ENCODE peak calls at places on chromosomes 11 and 22, in four cellular contexts. P, H, R and L are unnamed samples.

GRCh38 chr22:48450188-48450825 is 1377.4 kb downstream of the BRD1 start:
- DNase-seq in P (no peak), H (no peak), R (no peak), L (no peak)

GRCh38 chr22:38733329-38734202 is 22.2 kb downstream of the SUN2 start:
- DNase-seq in P (no peak), H (peak), R (peak), L (no peak)

GRCh38 chr11:130087294-130087926 is 17.7 kb downstream of the APLP2 start:
- DNase-seq in P (no peak), H (no peak), R (no peak), L (no peak)

GRCh38 chr11:32279672-32280071 is 155.7 kb downstream of the WT1 start:
- DNase-seq in P (no peak), H (no peak), R (no peak), L (no peak)

GRCh38 chr11:10302744-10303557 is 1.9 kb upstream of the ADM start:
- DNase-seq in P (no peak), H (peak), R (peak), L (peak)

GRCh38 chr11:32792948-32793475 is 1.4 kb downstream of the CCDC73 start:
- DNase-seq in P (no peak), H (peak), R (peak), L (peak)

GRCh38 chr11:111231836-111232235 is 13.7 kb upstream of the POU2AF2 start:
- DNase-seq in P (no peak), H (no peak), R (no peak), L (peak)

GRCh38 chr11:32333335-32333991 is 101.9 kb downstream of the WT1 start:
- DNase-seq in P (no peak), H (peak), R (peak), L (peak)

GRCh38 chr11:95074806-95075563 is 8.3 kb downstream of the SRSF8 start:
- DNase-seq in P (no peak), H (peak), R (peak), L (no peak)

GRCh38 chr11:122235615-122236014 is 119.6 kb upstream of the BLID start:
- DNase-seq in P (peak), H (no peak), R (no peak), L (peak)

GRCh38 chr11:121964591-121964990 is 151.4 kb downstream of the BLID start:
- DNase-seq in P (no peak), H (no peak), R (no peak), L (peak)

GRCh38 chr22:35930933-35931332 is 97.7 kb downstream of the RBFOX2 start:
- DNase-seq in P (peak), H (no peak), R (no peak), L (peak)

GRCh38 chr11:27898166-27898565 is 197.9 kb upstream of the BDNF start:
- DNase-seq in P (no peak), H (no peak), R (no peak), L (no peak)

GRCh38 chr11:135027461-135027860 is 615.4 kb upstream of the B3GAT1 start:
- DNase-seq in P (no peak), H (peak), R (peak), L (peak)

GRCh38 chr11:102794382-102794781 is 3.6 kb downstream of the MMP1 start:
- DNase-seq in P (no peak), H (no peak), R (no peak), L (peak)

GRCh38 chr11:8937159-8937558 is 4.4 kb upstream of the C11orf16 start:
- DNase-seq in P (no peak), H (no peak), R (no peak), L (no peak)

GRCh38 chr11:73085189-73085875 is 56.8 kb downstream of the FCHSD2 start:
- DNase-seq in P (no peak), H (no peak), R (no peak), L (peak)

GRCh38 chr11:77030834-77031414 is 3.3 kb upstream of the B3GNT6 start:
- DNase-seq in P (no peak), H (no peak), R (no peak), L (no peak)
- TF ChIP-seq CTCF in P (no peak), H (no peak), R (no peak), L (no peak)

GRCh38 chr11:45848654-45849081 is 1.4 kb downstream of the CRY2 start:
- DNase-seq in P (no peak), H (no peak), R (no peak), L (no peak)
- H3K4me3 ChIP-seq in P (peak), H (peak), R (no peak), L (peak)

GRCh38 chr11:30321321-30321720 is 1.6 kb upstream of the ARL14EP start:
- DNase-seq in P (no peak), H (no peak), R (no peak), L (no peak)
- TF ChIP-seq CTCF in P (no peak), H (no peak), R (no peak), L (no peak)

GRCh38 chr11:35135222-35135621 is 3.7 kb upstream of the CD44 start:
- DNase-seq in P (no peak), H (no peak), R (no peak), L (no peak)
- H3K4me3 ChIP-seq in P (no peak), H (no peak), R (no peak), L (no peak)

GRCh38 chr22:47000256-47000655 is 237.8 kb downstream of the TBC1D22A start:
- DNase-seq in P (no peak), H (no peak), R (no peak), L (no peak)

GRCh38 chr22:47002692-47003091 is 240.2 kb downstream of the TBC1D22A start:
- DNase-seq in P (no peak), H (no peak), R (no peak), L (no peak)

GRCh38 chr22:46998346-46998745 is 235.9 kb downstream of the TBC1D22A start:
- DNase-seq in P (no peak), H (no peak), R (no peak), L (no peak)

GRCh38 chr22:47000888-47001287 is 238.4 kb downstream of the TBC1D22A start:
- DNase-seq in P (no peak), H (no peak), R (no peak), L (no peak)

DNA sequence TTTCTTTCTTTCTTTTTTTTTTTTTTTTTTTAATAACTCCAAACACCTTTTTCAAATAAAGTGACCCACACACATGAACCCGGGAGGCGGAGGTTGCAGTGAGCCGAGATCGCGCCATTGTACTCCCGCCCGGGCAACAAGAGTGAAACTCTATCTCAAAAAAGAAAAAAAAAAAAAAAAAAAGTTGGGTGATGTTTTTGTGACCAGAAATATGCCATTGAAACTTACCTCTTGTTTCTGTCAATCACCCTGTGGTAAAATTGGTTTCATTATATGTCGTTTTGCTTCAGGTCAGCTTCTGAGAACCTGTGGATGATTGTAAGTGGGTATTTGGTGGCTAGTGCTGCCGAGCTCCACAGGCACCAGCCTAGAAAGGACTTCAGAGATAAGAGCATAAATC is 238.8 kb downstream of the TBC1D22A start:
- DNase-seq in P (no peak), H (no peak), R (no peak), L (no peak)
- TF ChIP-seq CTCF in P (no peak), H (no peak), R (no peak), L (no peak)

DNA sequence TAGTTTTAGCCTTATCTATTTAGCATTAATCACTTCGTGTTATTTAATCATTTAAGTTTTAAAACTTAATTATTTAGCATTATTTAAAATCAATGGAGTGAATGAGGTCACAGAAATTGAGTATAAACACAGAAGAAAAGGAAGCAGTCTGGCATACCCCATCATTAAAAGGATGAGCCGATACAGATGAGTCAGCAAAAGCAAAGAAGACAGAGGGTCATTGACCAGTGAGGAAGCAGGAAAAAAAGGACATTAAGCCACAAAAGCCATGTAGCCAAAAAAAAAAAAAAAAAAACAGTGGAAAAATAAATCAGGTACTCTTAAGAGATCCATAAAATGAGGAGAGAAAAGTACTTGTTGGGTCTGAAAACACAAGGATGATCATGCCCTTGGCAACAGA is 71.5 kb downstream of the TYR start:
- DNase-seq in P (no peak), H (no peak), R (no peak), L (no peak)
- H3K4me3 ChIP-seq in P (no peak), H (no peak), R (no peak), L (no peak)

GRCh38 chr22:37045958-37046357 is 5.6 kb upstream of the KCTD17 start:
- DNase-seq in P (no peak), H (no peak), R (no peak), L (peak)
- TF ChIP-seq CTCF in P (peak), H (peak), R (peak), L (peak)